ENCODE peak calls at places on chromosomes 6 and 20, in eight cellular contexts. One of them, this sample, is unnamed.

GRCh38 chr6:50030777-50031562 is 9.2 kb upstream of the DEFB110 start:
- DNase-seq in MM.1S: no peak
- DNase-seq in NCI-H526: peak
- DNase-seq in Ammon's horn: no peak
- DNase-seq in ELR: peak
- DNase-seq in NCI-H1417: peak
- DNase-seq in posterior vena cava: peak
- DNase-seq in pancreas: no peak
- DNase-seq in this sample: peak

GRCh38 chr20:1618954-1619550 is 757 bp downstream of the SIRPB1 start:
- DNase-seq in ELR: no peak
- DNase-seq in NCI-H1417: no peak
- DNase-seq in posterior vena cava: no peak
- DNase-seq in Ammon's horn: no peak
- DNase-seq in MM.1S: no peak
- DNase-seq in NCI-H526: no peak
- DNase-seq in pancreas: no peak
- DNase-seq in this sample: no peak

GRCh38 chr6:3410385-3411360 is 46.2 kb downstream of the SLC22A23 start:
- DNase-seq in pancreas: peak
- DNase-seq in NCI-H526: peak
- DNase-seq in ELR: peak
- DNase-seq in posterior vena cava: no peak
- DNase-seq in Ammon's horn: peak
- DNase-seq in NCI-H1417: peak
- DNase-seq in MM.1S: no peak
- DNase-seq in this sample: peak

GRCh38 chr6:144585217-144585814 is 300.2 kb downstream of the UTRN start:
- DNase-seq in posterior vena cava: no peak
- DNase-seq in pancreas: no peak
- DNase-seq in Ammon's horn: peak
- DNase-seq in ELR: peak
- DNase-seq in NCI-H526: peak
- DNase-seq in MM.1S: peak
- DNase-seq in NCI-H1417: peak
- DNase-seq in this sample: peak

GRCh38 chr6:100979269-100979668 is 98.1 kb upstream of the ASCC3 start:
- DNase-seq in posterior vena cava: no peak
- DNase-seq in ELR: no peak
- DNase-seq in NCI-H526: no peak
- DNase-seq in pancreas: no peak
- DNase-seq in MM.1S: no peak
- DNase-seq in Ammon's horn: no peak
- DNase-seq in NCI-H1417: no peak
- DNase-seq in this sample: no peak

GRCh38 chr20:36352843-36353553 is 46.9 kb downstream of the DLGAP4 start:
- DNase-seq in pancreas: no peak
- DNase-seq in Ammon's horn: no peak
- DNase-seq in NCI-H1417: no peak
- DNase-seq in NCI-H526: no peak
- DNase-seq in posterior vena cava: no peak
- DNase-seq in MM.1S: no peak
- DNase-seq in ELR: no peak
- DNase-seq in this sample: no peak

GRCh38 chr6:12522347-12522746 is 194.2 kb upstream of the PHACTR1 start:
- DNase-seq in Ammon's horn: no peak
- DNase-seq in NCI-H526: no peak
- DNase-seq in posterior vena cava: no peak
- DNase-seq in NCI-H1417: no peak
- DNase-seq in pancreas: no peak
- DNase-seq in ELR: no peak
- DNase-seq in MM.1S: no peak
- DNase-seq in this sample: no peak

GRCh38 chr20:51452734-51453133 is 89.8 kb downstream of the NFATC2 start:
- DNase-seq in posterior vena cava: no peak
- DNase-seq in ELR: no peak
- DNase-seq in NCI-H526: no peak
- DNase-seq in NCI-H1417: no peak
- DNase-seq in MM.1S: no peak
- DNase-seq in pancreas: no peak
- DNase-seq in Ammon's horn: no peak
- DNase-seq in this sample: no peak

GRCh38 chr6:28258877-28259777 is at the start of gene NKAPL:
- DNase-seq in ELR: no peak
- DNase-seq in Ammon's horn: peak
- DNase-seq in NCI-H1417: no peak
- DNase-seq in pancreas: peak
- DNase-seq in MM.1S: peak
- DNase-seq in NCI-H526: no peak
- DNase-seq in posterior vena cava: peak
- DNase-seq in this sample: no peak

GRCh38 chr20:51665543-51666118 is 102.6 kb downstream of the ATP9A start:
- DNase-seq in pancreas: no peak
- DNase-seq in posterior vena cava: peak
- DNase-seq in Ammon's horn: no peak
- DNase-seq in MM.1S: no peak
- DNase-seq in NCI-H1417: no peak
- DNase-seq in NCI-H526: no peak
- DNase-seq in ELR: no peak
- DNase-seq in this sample: no peak